ENCODE peak calls at places on chromosomes 11 and 22, in ten cellular contexts. One of them, this sample, is unnamed.

GRCh38 chr11:3686751-3687150 is 15.6 kb upstream of the CHRNA10 start:
- DNase-seq in cardiac fibroblast: no peak
- DNase-seq in body of pancreas: no peak
- DNase-seq in mucosa of descending colon: no peak
- DNase-seq in fibroblast of villous mesenchyme: no peak
- DNase-seq in tibial nerve: no peak
- DNase-seq in HCT116: no peak
- DNase-seq in HFF-Myc: no peak
- DNase-seq in transverse colon: no peak
- DNase-seq in astrocyte of the spinal cord: peak
- DNase-seq in this sample: no peak

GRCh38 chr11:69477111-69477510 is 4.4 kb upstream of the LINC01488 start:
- DNase-seq in body of pancreas: no peak
- DNase-seq in mucosa of descending colon: peak
- DNase-seq in astrocyte of the spinal cord: no peak
- DNase-seq in fibroblast of villous mesenchyme: no peak
- DNase-seq in HCT116: no peak
- DNase-seq in tibial nerve: no peak
- DNase-seq in cardiac fibroblast: no peak
- DNase-seq in transverse colon: no peak
- DNase-seq in HFF-Myc: no peak
- DNase-seq in this sample: no peak

GRCh38 chr11:94731921-94732601 is 36.1 kb upstream of the AMOTL1 start:
- DNase-seq in transverse colon: no peak
- DNase-seq in mucosa of descending colon: no peak
- DNase-seq in fibroblast of villous mesenchyme: peak
- DNase-seq in body of pancreas: no peak
- DNase-seq in HFF-Myc: peak
- DNase-seq in cardiac fibroblast: peak
- DNase-seq in tibial nerve: no peak
- DNase-seq in HCT116: no peak
- DNase-seq in astrocyte of the spinal cord: peak
- DNase-seq in this sample: peak

GRCh38 chr11:57071829-57072228 is 83.1 kb downstream of the OR5AK2 start:
- DNase-seq in tibial nerve: no peak
- DNase-seq in fibroblast of villous mesenchyme: peak
- DNase-seq in astrocyte of the spinal cord: no peak
- DNase-seq in cardiac fibroblast: peak
- DNase-seq in mucosa of descending colon: no peak
- DNase-seq in body of pancreas: no peak
- DNase-seq in HCT116: no peak
- DNase-seq in transverse colon: no peak
- DNase-seq in HFF-Myc: no peak
- DNase-seq in this sample: peak

GRCh38 chr22:49780281-49780991 is 47.2 kb downstream of the BRD1 start:
- DNase-seq in fibroblast of villous mesenchyme: peak
- DNase-seq in transverse colon: no peak
- DNase-seq in mucosa of descending colon: peak
- DNase-seq in tibial nerve: no peak
- DNase-seq in cardiac fibroblast: peak
- DNase-seq in HFF-Myc: no peak
- DNase-seq in astrocyte of the spinal cord: no peak
- DNase-seq in HCT116: no peak
- DNase-seq in body of pancreas: no peak
- DNase-seq in this sample: no peak

GRCh38 chr11:104060820-104061219 is 24.4 kb downstream of the DDI1 start:
- DNase-seq in astrocyte of the spinal cord: no peak
- DNase-seq in transverse colon: no peak
- DNase-seq in HFF-Myc: no peak
- DNase-seq in mucosa of descending colon: no peak
- DNase-seq in body of pancreas: no peak
- DNase-seq in tibial nerve: no peak
- DNase-seq in cardiac fibroblast: no peak
- DNase-seq in fibroblast of villous mesenchyme: no peak
- DNase-seq in HCT116: no peak
- DNase-seq in this sample: no peak

GRCh38 chr22:43017525-43018290 is 2.8 kb upstream of the PACSIN2 start:
- DNase-seq in tibial nerve: no peak
- DNase-seq in HFF-Myc: no peak
- DNase-seq in astrocyte of the spinal cord: no peak
- DNase-seq in mucosa of descending colon: no peak
- DNase-seq in cardiac fibroblast: no peak
- DNase-seq in transverse colon: no peak
- DNase-seq in body of pancreas: no peak
- DNase-seq in HCT116: no peak
- DNase-seq in fibroblast of villous mesenchyme: no peak
- DNase-seq in this sample: no peak

GRCh38 chr22:50529416-50530279 is at the start of gene TYMP:
- DNase-seq in transverse colon: peak
- DNase-seq in HFF-Myc: no peak
- DNase-seq in cardiac fibroblast: peak
- DNase-seq in tibial nerve: peak
- DNase-seq in HCT116: no peak
- DNase-seq in mucosa of descending colon: peak
- DNase-seq in astrocyte of the spinal cord: no peak
- DNase-seq in body of pancreas: peak
- DNase-seq in fibroblast of villous mesenchyme: no peak
- DNase-seq in this sample: peak

GRCh38 chr22:49011379-49011768 is 816.3 kb downstream of the BRD1 start:
- DNase-seq in cardiac fibroblast: no peak
- DNase-seq in fibroblast of villous mesenchyme: no peak
- DNase-seq in tibial nerve: no peak
- DNase-seq in HCT116: no peak
- DNase-seq in transverse colon: no peak
- DNase-seq in astrocyte of the spinal cord: no peak
- DNase-seq in body of pancreas: no peak
- DNase-seq in mucosa of descending colon: peak
- DNase-seq in HFF-Myc: no peak
- DNase-seq in this sample: no peak

GRCh38 chr11:99015634-99016454 is 4.9 kb upstream of the CNTN5 start:
- DNase-seq in HFF-Myc: peak
- DNase-seq in mucosa of descending colon: no peak
- DNase-seq in cardiac fibroblast: peak
- DNase-seq in body of pancreas: peak
- DNase-seq in tibial nerve: peak
- DNase-seq in astrocyte of the spinal cord: peak
- DNase-seq in fibroblast of villous mesenchyme: peak
- DNase-seq in transverse colon: no peak
- DNase-seq in HCT116: peak
- DNase-seq in this sample: peak

GRCh38 chr22:46748948-46749681 is 11.1 kb upstream of the CERK start:
- DNase-seq in fibroblast of villous mesenchyme: peak
- DNase-seq in body of pancreas: no peak
- DNase-seq in cardiac fibroblast: peak
- DNase-seq in astrocyte of the spinal cord: no peak
- DNase-seq in HFF-Myc: no peak
- DNase-seq in mucosa of descending colon: peak
- DNase-seq in HCT116: no peak
- DNase-seq in transverse colon: no peak
- DNase-seq in tibial nerve: no peak
- DNase-seq in this sample: peak

GRCh38 chr11:99257131-99257530 is 236.4 kb downstream of the CNTN5 start:
- DNase-seq in mucosa of descending colon: no peak
- DNase-seq in HFF-Myc: no peak
- DNase-seq in HCT116: no peak
- DNase-seq in tibial nerve: no peak
- DNase-seq in cardiac fibroblast: peak
- DNase-seq in astrocyte of the spinal cord: no peak
- DNase-seq in fibroblast of villous mesenchyme: peak
- DNase-seq in body of pancreas: no peak
- DNase-seq in transverse colon: no peak
- DNase-seq in this sample: no peak

GRCh38 chr11:117654856-117655255 is 142.2 kb downstream of the DSCAML1 start:
- DNase-seq in mucosa of descending colon: no peak
- DNase-seq in body of pancreas: no peak
- DNase-seq in HFF-Myc: no peak
- DNase-seq in tibial nerve: no peak
- DNase-seq in HCT116: no peak
- DNase-seq in fibroblast of villous mesenchyme: no peak
- DNase-seq in transverse colon: no peak
- DNase-seq in cardiac fibroblast: no peak
- DNase-seq in astrocyte of the spinal cord: no peak
- DNase-seq in this sample: no peak

GRCh38 chr22:28252539-28252938 is 333.5 kb upstream of the PITPNB start:
- DNase-seq in transverse colon: no peak
- DNase-seq in tibial nerve: no peak
- DNase-seq in body of pancreas: no peak
- DNase-seq in fibroblast of villous mesenchyme: no peak
- DNase-seq in cardiac fibroblast: no peak
- DNase-seq in astrocyte of the spinal cord: no peak
- DNase-seq in mucosa of descending colon: no peak
- DNase-seq in HCT116: no peak
- DNase-seq in HFF-Myc: no peak
- DNase-seq in this sample: no peak

GRCh38 chr22:19876314-19876940 is 21.8 kb upstream of the GNB1L start:
- DNase-seq in cardiac fibroblast: peak
- DNase-seq in HCT116: no peak
- DNase-seq in body of pancreas: peak
- DNase-seq in transverse colon: no peak
- DNase-seq in fibroblast of villous mesenchyme: no peak
- DNase-seq in mucosa of descending colon: peak
- DNase-seq in HFF-Myc: no peak
- DNase-seq in astrocyte of the spinal cord: no peak
- DNase-seq in tibial nerve: no peak
- DNase-seq in this sample: no peak

GRCh38 chr11:121802542-121802941 is 313.5 kb downstream of the BLID start:
- DNase-seq in cardiac fibroblast: no peak
- DNase-seq in fibroblast of villous mesenchyme: no peak
- DNase-seq in tibial nerve: no peak
- DNase-seq in HFF-Myc: no peak
- DNase-seq in body of pancreas: no peak
- DNase-seq in astrocyte of the spinal cord: no peak
- DNase-seq in transverse colon: peak
- DNase-seq in HCT116: no peak
- DNase-seq in mucosa of descending colon: no peak
- DNase-seq in this sample: no peak

DNA sequence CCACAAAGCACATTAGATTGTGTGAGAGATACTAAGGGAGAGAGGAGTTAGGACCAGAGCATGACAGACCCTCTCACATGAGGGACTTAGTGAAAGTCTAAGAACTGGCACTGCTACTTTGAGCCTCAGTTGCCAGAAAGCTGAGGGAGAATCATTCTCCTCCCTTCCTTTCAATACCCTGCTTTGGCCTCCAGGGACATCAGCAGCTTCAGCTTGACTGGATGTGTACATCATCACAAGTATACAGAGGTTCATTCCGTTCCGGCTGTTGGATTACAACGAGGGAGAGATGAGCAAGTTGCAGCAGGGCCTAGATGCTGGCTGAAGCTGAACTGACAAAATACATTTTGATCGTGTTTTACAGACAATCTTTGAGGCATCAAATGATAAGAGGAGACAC is 15.7 kb upstream of the ANO5 start:
- DNase-seq in transverse colon: no peak
- DNase-seq in cardiac fibroblast: no peak
- DNase-seq in mucosa of descending colon: no peak
- DNase-seq in HCT116: no peak
- DNase-seq in HFF-Myc: no peak
- DNase-seq in astrocyte of the spinal cord: no peak
- DNase-seq in tibial nerve: no peak
- DNase-seq in body of pancreas: no peak
- DNase-seq in fibroblast of villous mesenchyme: no peak
- DNase-seq in this sample: no peak
- TF ChIP-seq CTCF in transverse colon: no peak
- TF ChIP-seq CTCF in cardiac fibroblast: no peak
- TF ChIP-seq CTCF in mucosa of descending colon: no peak
- TF ChIP-seq CTCF in HCT116: no peak
- TF ChIP-seq CTCF in HFF-Myc: no peak
- TF ChIP-seq CTCF in astrocyte of the spinal cord: no peak
- TF ChIP-seq CTCF in tibial nerve: no peak
- TF ChIP-seq CTCF in body of pancreas: no peak
- TF ChIP-seq CTCF in fibroblast of villous mesenchyme: no peak
- TF ChIP-seq CTCF in this sample: no peak

GRCh38 chr22:37911273-37911672 is 5.2 kb downstream of the MICALL1 start:
- DNase-seq in tibial nerve: no peak
- DNase-seq in body of pancreas: no peak
- DNase-seq in astrocyte of the spinal cord: no peak
- DNase-seq in transverse colon: no peak
- DNase-seq in cardiac fibroblast: no peak
- DNase-seq in mucosa of descending colon: no peak
- DNase-seq in fibroblast of villous mesenchyme: no peak
- DNase-seq in HCT116: no peak
- DNase-seq in HFF-Myc: no peak
- DNase-seq in this sample: no peak
- H3K4me3 ChIP-seq in tibial nerve: no peak
- H3K4me3 ChIP-seq in body of pancreas: no peak
- H3K4me3 ChIP-seq in astrocyte of the spinal cord: no peak
- H3K4me3 ChIP-seq in transverse colon: no peak
- H3K4me3 ChIP-seq in cardiac fibroblast: no peak
- H3K4me3 ChIP-seq in mucosa of descending colon: no peak
- H3K4me3 ChIP-seq in fibroblast of villous mesenchyme: no peak
- H3K4me3 ChIP-seq in HCT116: no peak
- H3K4me3 ChIP-seq in HFF-Myc: no peak
- H3K4me3 ChIP-seq in this sample: no peak

DNA sequence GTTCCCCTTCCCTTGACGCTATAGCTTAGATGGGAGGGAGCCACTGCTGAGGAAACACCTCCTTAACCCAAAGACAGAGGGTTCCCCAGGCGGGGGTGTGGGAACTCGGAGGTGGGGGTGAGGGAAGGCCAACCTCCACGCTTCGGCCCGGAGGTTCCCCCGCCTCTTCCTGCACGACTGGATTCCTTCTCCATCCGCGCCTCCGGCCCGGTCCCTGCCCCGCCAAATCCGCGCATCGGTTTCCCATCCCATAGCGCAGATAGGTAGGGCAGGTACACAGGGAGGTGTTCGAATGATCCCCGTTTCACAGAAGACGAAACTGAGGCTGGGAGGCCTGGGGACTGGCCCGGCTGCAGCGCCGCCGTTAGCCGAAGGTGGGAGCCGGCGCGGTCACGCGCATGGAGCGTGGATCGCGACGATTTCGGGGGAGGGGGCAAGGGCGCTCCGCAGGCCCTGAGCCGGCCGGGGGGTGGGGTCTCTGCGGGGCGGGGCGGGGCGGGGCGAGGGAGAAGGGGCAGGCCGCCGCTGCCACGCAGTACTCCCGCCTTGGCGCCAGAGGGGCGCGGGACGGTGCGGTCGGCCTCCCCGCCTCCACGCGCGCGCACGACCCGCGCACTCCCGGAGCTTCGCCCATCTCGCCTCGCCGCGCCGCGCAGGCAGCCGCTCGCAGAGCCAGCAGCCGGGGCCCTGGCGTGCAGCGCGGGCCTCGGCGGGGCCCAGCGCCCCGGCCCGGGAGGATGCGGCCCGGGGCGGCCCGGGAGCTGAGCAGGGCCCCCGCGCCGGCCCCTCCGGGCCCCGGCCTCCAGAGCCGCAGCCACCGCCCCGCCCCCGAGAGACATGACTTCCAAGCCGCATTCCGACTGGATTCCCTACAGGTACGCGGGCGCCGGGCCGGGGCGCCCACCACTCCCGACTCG is at the start of gene TUB:
- DNase-seq in HFF-Myc: no peak
- DNase-seq in mucosa of descending colon: no peak
- DNase-seq in fibroblast of villous mesenchyme: peak
- DNase-seq in transverse colon: no peak
- DNase-seq in tibial nerve: no peak
- DNase-seq in cardiac fibroblast: peak
- DNase-seq in HCT116: no peak
- DNase-seq in astrocyte of the spinal cord: no peak
- DNase-seq in body of pancreas: peak
- DNase-seq in this sample: peak
- TF ChIP-seq CTCF in HFF-Myc: no peak
- TF ChIP-seq CTCF in mucosa of descending colon: no peak
- TF ChIP-seq CTCF in fibroblast of villous mesenchyme: no peak
- TF ChIP-seq CTCF in transverse colon: no peak
- TF ChIP-seq CTCF in tibial nerve: no peak
- TF ChIP-seq CTCF in cardiac fibroblast: no peak
- TF ChIP-seq CTCF in HCT116: no peak
- TF ChIP-seq CTCF in astrocyte of the spinal cord: no peak
- TF ChIP-seq CTCF in body of pancreas: no peak
- TF ChIP-seq CTCF in this sample: no peak

GRCh38 chr22:41273128-41273527 is 12.9 kb downstream of the RANGAP1 start:
- DNase-seq in body of pancreas: no peak
- DNase-seq in tibial nerve: no peak
- DNase-seq in HCT116: no peak
- DNase-seq in astrocyte of the spinal cord: no peak
- DNase-seq in cardiac fibroblast: no peak
- DNase-seq in transverse colon: no peak
- DNase-seq in fibroblast of villous mesenchyme: no peak
- DNase-seq in HFF-Myc: no peak
- DNase-seq in mucosa of descending colon: no peak
- DNase-seq in this sample: no peak
- H3K4me3 ChIP-seq in body of pancreas: no peak
- H3K4me3 ChIP-seq in tibial nerve: no peak
- H3K4me3 ChIP-seq in HCT116: no peak
- H3K4me3 ChIP-seq in astrocyte of the spinal cord: no peak
- H3K4me3 ChIP-seq in cardiac fibroblast: no peak
- H3K4me3 ChIP-seq in transverse colon: no peak
- H3K4me3 ChIP-seq in fibroblast of villous mesenchyme: no peak
- H3K4me3 ChIP-seq in HFF-Myc: no peak
- H3K4me3 ChIP-seq in mucosa of descending colon: no peak
- H3K4me3 ChIP-seq in this sample: no peak